ENCODE peak calls at places on chromosome 16, in nine cellular contexts. T is body of pancreas; A is astrocyte of the spinal cord; O is heart left ventricle; V is GM12865; F is neural progenitor cell; E is small intestine; Z is tibial nerve; C is naive thymus-derived CD4-positive, alpha-beta T cell. Q is an unnamed sample.
A peak's percentile ranks its signal among the peaks of the same experiment; 100 is the strongest.

GRCh38 chr16:2008009-2008526 is 1.6 kb downstream of the ZNF598 start:
- DNase-seq in V (peak; percentile 56), Z (peak; percentile 33), F (no peak), O (no peak), T (peak; percentile 86), A (peak; percentile 39), C (no peak), E (peak; percentile 89), Q (peak; percentile 35)

GRCh38 chr16:11017499-11017898 is 73.1 kb downstream of the CLEC16A start:
- DNase-seq in Z (no peak), T (no peak), O (no peak), A (no peak), F (no peak), E (no peak), C (no peak), V (no peak), Q (no peak)

GRCh38 chr16:24869033-24869432 is 23.3 kb downstream of the SLC5A11 start:
- DNase-seq in E (no peak), C (no peak), O (no peak), V (no peak), T (no peak), A (no peak), F (no peak), Z (no peak), Q (no peak)

GRCh38 chr16:66502020-66502913 is 47.7 kb downstream of the TK2 start:
- DNase-seq in Z (peak; percentile 88), C (no peak), E (no peak), O (peak; percentile 63), F (no peak), V (no peak), A (no peak), T (no peak), Q (peak; percentile 63)

GRCh38 chr16:12951392-12951791 is 50.0 kb downstream of the SHISA9 start:
- DNase-seq in T (peak; percentile 39), F (no peak), C (no peak), A (no peak), V (no peak), O (no peak), E (no peak), Z (no peak), Q (no peak)

GRCh38 chr16:15507299-15507958 is 73.0 kb downstream of the BMERB1 start:
- DNase-seq in C (no peak), A (peak; percentile 51), T (no peak), F (no peak), E (no peak), V (no peak), Z (no peak), O (no peak), Q (peak; percentile 73)

GRCh38 chr16:66551788-66552287 is 538 bp upstream of the CKLF start:
- DNase-seq in V (no peak), C (no peak), T (no peak), O (no peak), A (no peak), E (no peak), F (no peak), Z (no peak), Q (no peak)

GRCh38 chr16:19804538-19805323 is 79.9 kb downstream of the GPRC5B start:
- DNase-seq in A (no peak), E (peak; percentile 38), F (peak; percentile 25), C (peak; percentile 31), V (peak; percentile 22), O (peak; percentile 84), Z (no peak), T (peak; percentile 93), Q (no peak)

GRCh38 chr16:75733305-75734141 is 7.2 kb upstream of the CPHXL start:
- DNase-seq in F (peak; percentile 64), Z (no peak), E (peak; percentile 43), O (peak; percentile 23), C (no peak), A (peak; percentile 95), V (no peak), T (peak; percentile 16), Q (peak; percentile 43)

GRCh38 chr16:80526418-80527061 is 14.3 kb upstream of the DYNLRB2 start:
- DNase-seq in V (peak; percentile 77), C (peak; percentile 18), A (peak; percentile 69), T (peak; percentile 57), Z (no peak), E (peak; percentile 76), F (peak; percentile 78), O (peak; percentile 40), Q (peak; percentile 81)

GRCh38 chr16:27920391-27920891 is 143.1 kb downstream of the GSG1L start:
- DNase-seq in A (no peak), F (peak; percentile 79), T (no peak), E (no peak), Z (no peak), C (no peak), O (no peak), V (no peak), Q (peak; percentile 17)

GRCh38 chr16:53517851-53518250 is 14.8 kb upstream of the AKTIP start:
- DNase-seq in E (no peak), A (no peak), T (no peak), V (no peak), Z (no peak), O (no peak), F (no peak), C (no peak), Q (no peak)

GRCh38 chr16:31455601-31456314 is 3.5 kb upstream of the ARMC5 start:
- DNase-seq in C (no peak), Z (no peak), V (no peak), T (no peak), A (no peak), E (no peak), O (no peak), F (peak; percentile 51), Q (peak; percentile 45)

GRCh38 chr16:84367750-84368320 is 503 bp upstream of the ATP2C2 start:
- DNase-seq in E (peak; percentile 75), Z (no peak), O (no peak), C (no peak), A (no peak), T (no peak), F (no peak), V (no peak), Q (no peak)
- H3K4me3 ChIP-seq in E (no peak overlapping the region), Z (no peak overlapping the region), O (no peak overlapping the region), C (no peak overlapping the region), A (no peak overlapping the region), T (no peak overlapping the region), F (peak overlapping the region; percentile 63), V (no peak overlapping the region), Q (no peak overlapping the region)

GRCh38 chr16:64065523-64065922 is 1056.3 kb downstream of the CDH11 start:
- DNase-seq in C (no peak), T (no peak), E (no peak), V (no peak), Z (no peak), F (no peak), O (no peak), A (no peak), Q (no peak)

GRCh38 chr16:64058685-64059084 is 1063.2 kb downstream of the CDH11 start:
- DNase-seq in E (no peak), O (no peak), V (no peak), Z (no peak), C (no peak), A (no peak), T (no peak), F (no peak), Q (no peak)

GRCh38 chr16:64061621-64062020 is 1060.2 kb downstream of the CDH11 start:
- DNase-seq in V (no peak), C (no peak), O (no peak), Z (no peak), A (peak; percentile 0), E (no peak), T (no peak), F (no peak), Q (peak; percentile 18)
- H3K4me3 ChIP-seq in V (no peak overlapping the region), C (no peak overlapping the region), O (no peak overlapping the region), Z (no peak overlapping the region), A (no peak overlapping the region), E (no peak overlapping the region), T (no peak overlapping the region), F (no peak overlapping the region), Q (no peak overlapping the region)

DNA sequence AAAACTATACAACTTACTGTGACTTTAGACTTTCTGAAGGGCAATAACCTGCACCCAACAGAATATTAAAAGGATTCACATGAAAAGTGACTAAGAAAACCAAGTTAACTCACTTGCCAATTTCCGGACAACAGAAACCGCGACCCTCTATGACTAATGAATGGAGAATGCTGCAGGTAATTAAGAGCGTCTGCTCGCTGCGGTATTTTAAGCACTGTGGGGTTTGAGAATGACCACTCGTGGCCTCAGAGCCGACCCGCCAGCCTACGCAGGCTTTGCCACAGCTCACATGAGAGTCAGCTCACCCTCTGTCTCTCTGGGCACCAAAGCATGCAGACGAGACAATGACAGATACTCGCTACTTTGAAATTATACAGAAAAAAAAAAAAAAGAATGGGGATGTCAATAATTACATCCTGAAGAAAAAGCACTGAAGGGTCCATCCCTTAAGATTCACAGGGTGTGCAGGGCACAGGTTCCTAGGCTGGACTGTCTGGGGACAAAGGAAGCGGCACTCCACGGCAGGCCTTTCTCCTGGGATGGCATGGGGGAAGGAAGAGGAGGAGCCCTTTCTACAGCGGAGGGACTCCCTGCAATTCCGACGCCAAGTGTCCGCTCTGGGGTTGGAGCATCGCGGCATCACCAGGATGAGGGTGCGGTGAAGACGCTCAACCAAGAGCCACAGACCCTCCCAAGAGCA is 35.0 kb downstream of the ZCCHC14 start:
- DNase-seq in F (no peak), A (peak; percentile 99), Z (no peak), T (peak; percentile 27), C (no peak), V (peak; percentile 10), O (no peak), E (no peak), Q (peak; percentile 96)
- H3K4me3 ChIP-seq in F (no peak overlapping the region), A (no peak overlapping the region), Z (no peak overlapping the region), T (no peak overlapping the region), C (no peak overlapping the region), V (no peak overlapping the region), O (no peak overlapping the region), E (no peak overlapping the region), Q (no peak overlapping the region)

GRCh38 chr16:3468501-3468900 is 25.0 kb downstream of the NAA60 start:
- DNase-seq in O (no peak), F (no peak), V (no peak), E (no peak), C (no peak), Z (no peak), T (no peak), A (no peak), Q (no peak)
- H3K4me3 ChIP-seq in O (no peak overlapping the region), F (no peak overlapping the region), V (no peak overlapping the region), E (no peak overlapping the region), C (no peak overlapping the region), Z (no peak overlapping the region), T (no peak overlapping the region), A (no peak overlapping the region), Q (no peak overlapping the region)

Q was measured in choroid plexus epithelial cell.